ENCODE peak calls at places on chromosomes 1 and 21, in seven cellular contexts. T, K, P, F, Z, H and U are unnamed samples.

GRCh38 chr1:210201671-210202070 is 30.9 kb upstream of the SERTAD4 start:
- DNase-seq in T (no peak), P (no peak), F (no peak), Z (no peak), H (no peak), K (no peak), U (no peak)

GRCh38 chr1:53593758-53594380 is 134.7 kb downstream of the DMRTB1 start:
- DNase-seq in Z (no peak), H (peak; percentile 27), F (peak; percentile 53), P (peak; percentile 72), K (peak; percentile 74), T (no peak), U (no peak)

GRCh38 chr1:84573967-84574842 is at the start of gene CTBS:
- DNase-seq in P (peak; percentile 99), T (peak; percentile 53), K (peak; percentile 44), F (peak; percentile 99), H (peak; percentile 71), Z (peak; percentile 45), U (peak; percentile 91)

GRCh38 chr1:107990606-107991005 is 25.6 kb upstream of the VAV3 start:
- DNase-seq in K (no peak), P (no peak), H (no peak), Z (no peak), T (no peak), F (no peak), U (no peak)

GRCh38 chr1:226589008-226589733 is 40.6 kb downstream of the STUM start:
- DNase-seq in H (no peak), K (no peak), P (no peak), F (no peak), T (no peak), Z (no peak), U (no peak)

GRCh38 chr1:46546210-46546609 is 5.2 kb downstream of the KNCN start:
- DNase-seq in H (no peak), K (no peak), P (no peak), F (no peak), Z (no peak), T (no peak), U (no peak)

GRCh38 chr1:45304311-45305081 is 22.2 kb upstream of the HPDL start:
- DNase-seq in T (no peak), K (no peak), H (peak; percentile 47), P (peak; percentile 28), F (peak; percentile 20), Z (no peak), U (peak; percentile 21)

GRCh38 chr1:229127301-229127700 is 143.6 kb upstream of the RAB4A start:
- DNase-seq in P (no peak), F (no peak), T (no peak), Z (no peak), H (no peak), K (no peak), U (no peak)

GRCh38 chr1:164771568-164772350 is 212.8 kb downstream of the PBX1 start:
- DNase-seq in K (no peak), F (no peak), P (no peak), Z (no peak), H (no peak), T (no peak), U (no peak)

GRCh38 chr1:152495066-152495675 is 15.4 kb upstream of the LCE5A start:
- DNase-seq in P (peak; percentile 43), T (no peak), K (no peak), H (peak; percentile 21), Z (no peak), F (peak; percentile 47), U (no peak)

GRCh38 chr21:34004984-34005383 is 68.4 kb upstream of the MRPS6 start:
- DNase-seq in H (no peak), P (no peak), K (no peak), F (no peak), T (no peak), Z (no peak), U (no peak)

GRCh38 chr1:149916193-149916926 is 1.3 kb downstream of the SV2A start:
- DNase-seq in Z (no peak), P (no peak), T (no peak), K (no peak), H (no peak), F (no peak), U (no peak)

GRCh38 chr1:149914545-149914944 is 3.1 kb downstream of the SV2A start:
- DNase-seq in H (no peak), F (no peak), T (no peak), P (no peak), K (no peak), Z (no peak), U (no peak)

GRCh38 chr1:149916927-149917310 is 725 bp downstream of the SV2A start:
- DNase-seq in K (no peak), H (no peak), Z (no peak), P (no peak), T (no peak), F (peak; percentile 42), U (no peak)

GRCh38 chr1:149915429-149916192 is 2.0 kb downstream of the SV2A start:
- DNase-seq in T (no peak), H (no peak), Z (no peak), P (peak; percentile 39), K (no peak), F (no peak), U (no peak)

DNA sequence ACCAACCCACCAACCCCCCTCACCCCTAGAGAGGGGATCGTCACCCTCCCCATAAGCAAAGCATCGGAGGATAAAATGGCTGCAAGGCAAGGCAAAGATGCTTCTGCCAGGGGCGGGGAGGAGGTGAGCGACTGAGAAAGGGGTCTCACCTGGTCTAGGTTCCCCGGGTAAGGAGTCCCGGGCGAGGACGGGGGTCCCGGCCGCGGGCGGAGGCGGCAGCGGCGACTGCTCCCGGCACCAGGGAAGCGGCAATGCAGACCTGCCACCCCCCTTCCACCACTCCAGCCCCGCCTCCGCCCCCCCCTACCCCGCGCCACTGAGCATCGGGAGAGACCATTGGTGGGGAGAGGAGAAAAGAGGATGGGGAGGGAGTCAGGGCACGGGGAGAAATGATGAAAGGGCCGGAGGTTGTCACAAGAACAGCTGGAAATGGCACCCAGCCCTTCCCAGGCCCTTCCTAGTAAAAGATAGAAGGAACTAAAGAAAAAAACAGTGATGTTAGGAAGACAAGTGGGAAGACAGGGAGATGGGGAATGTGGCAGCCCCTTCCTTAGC is at the start of gene SV2A:
- DNase-seq in F (peak; percentile 95), P (no peak), H (peak; percentile 34), T (no peak), K (no peak), Z (no peak), U (no peak)
- TF ChIP-seq JUND in F (no peak), P (no peak), H (no peak), T (no peak), K (peak; percentile 31), Z (no peak), U (no peak)

GRCh38 chr1:146036990-146037646 is 15.6 kb upstream of the HJV start:
- DNase-seq in P (peak; percentile 42), F (no peak), H (peak; percentile 90), T (peak; percentile 75), Z (peak; percentile 87), K (no peak), U (peak; percentile 93)

GRCh38 chr1:146036241-146036989 is 14.9 kb upstream of the HJV start:
- DNase-seq in F (no peak), T (no peak), H (peak; percentile 41), Z (peak; percentile 36), P (no peak), K (no peak), U (no peak)

GRCh38 chr1:146032613-146033219 is 11.2 kb upstream of the HJV start:
- DNase-seq in T (peak; percentile 48), H (peak; percentile 59), K (no peak), Z (peak; percentile 23), F (peak; percentile 47), P (peak; percentile 36), U (no peak)

GRCh38 chr1:146031476-146031875 is 9.9 kb upstream of the HJV start:
- DNase-seq in Z (no peak), H (no peak), P (no peak), T (no peak), K (no peak), F (no peak), U (no peak)

DNA sequence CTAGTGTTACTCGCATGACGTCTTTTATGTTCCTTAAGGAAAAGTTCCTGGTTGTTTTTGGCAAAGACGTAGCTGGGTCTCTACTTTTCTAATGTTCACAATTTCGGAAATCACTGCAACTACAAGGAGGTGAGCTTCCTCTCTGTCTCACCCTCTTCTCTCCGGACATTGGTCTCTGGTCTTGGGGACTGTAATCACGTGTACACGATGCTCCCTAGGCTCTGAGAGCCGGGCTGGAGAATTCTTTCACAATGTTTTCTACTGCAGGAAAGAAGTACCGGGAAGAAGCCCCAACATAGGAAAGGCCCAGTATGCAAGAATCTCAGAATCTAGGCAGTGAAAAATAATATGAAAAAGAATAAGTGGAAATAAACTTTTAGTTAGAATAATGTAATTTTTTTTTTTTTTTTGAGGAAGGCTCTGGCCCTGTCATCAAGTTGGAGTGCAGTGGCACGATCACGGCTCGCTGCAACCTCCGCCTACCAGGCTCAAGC is 13.5 kb upstream of the HJV start:
- DNase-seq in Z (no peak), H (peak; percentile 82), P (no peak), F (no peak), T (no peak), K (no peak), U (peak; percentile 57)
- TF ChIP-seq JUND in Z (no peak), H (no peak), P (no peak), F (no peak), T (no peak), K (no peak), U (no peak)

DNA sequence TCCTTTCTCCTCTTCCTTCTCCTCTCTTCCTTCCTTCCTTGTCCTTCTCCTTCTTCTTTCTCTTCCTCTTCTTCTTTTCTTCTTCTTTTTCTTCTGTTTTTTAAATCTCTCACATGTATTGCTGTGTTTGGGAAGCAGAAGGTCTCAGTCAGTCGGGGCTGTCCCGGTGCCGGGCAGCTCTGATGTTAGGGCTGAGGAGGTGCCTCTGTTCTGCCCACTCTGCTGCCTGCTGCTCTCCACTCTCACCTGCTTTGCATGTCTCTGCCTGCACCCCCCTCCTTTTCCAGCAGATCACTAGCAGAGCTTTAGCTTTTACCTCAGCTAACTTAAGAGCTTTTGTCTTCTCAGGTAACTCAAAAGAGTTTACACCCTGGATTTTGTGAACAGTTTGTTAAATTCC is 276.6 kb downstream of the CHRM3 start:
- DNase-seq in Z (no peak), K (no peak), P (no peak), F (no peak), H (no peak), T (no peak), U (no peak)
- TF ChIP-seq JUND in Z (no peak), K (no peak), P (no peak), F (no peak), H (no peak), T (no peak), U (no peak)

DNA sequence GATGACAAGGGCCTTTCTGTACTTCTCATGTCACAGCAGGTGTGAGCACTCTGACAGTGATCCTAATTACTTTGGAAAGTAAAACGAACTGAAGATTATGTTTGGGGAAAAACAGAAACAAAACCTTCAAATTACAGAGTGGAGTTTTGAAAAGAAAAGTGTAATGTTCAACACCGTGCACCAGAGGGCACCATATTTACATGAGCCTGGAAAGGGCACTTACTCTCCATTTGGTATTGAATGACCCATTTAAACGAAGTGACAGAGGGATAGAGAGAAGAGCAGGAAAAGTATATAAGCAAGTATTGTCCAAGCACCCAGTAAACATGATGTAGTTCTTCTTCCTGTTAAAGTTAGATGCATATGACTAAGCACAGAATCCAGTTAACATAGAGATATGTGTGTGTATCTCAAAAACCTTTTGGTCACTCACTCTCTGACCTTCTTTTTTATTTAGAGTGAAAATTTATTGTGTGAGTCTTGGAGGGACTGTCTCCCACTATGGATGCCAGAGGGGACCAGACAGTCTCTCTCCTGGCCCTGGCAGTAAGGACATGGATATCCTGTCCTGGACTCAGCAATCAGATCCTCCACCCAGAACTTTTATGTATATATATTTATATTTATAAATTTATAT is 3.8 kb upstream of the RGSL1 start:
- DNase-seq in Z (peak; percentile 26), F (peak; percentile 66), H (peak; percentile 39), P (peak; percentile 63), T (peak; percentile 47), K (no peak), U (peak; percentile 80)
- TF ChIP-seq JUND in Z (no peak), F (no peak), H (no peak), P (no peak), T (no peak), K (no peak), U (no peak)